ENCODE peak calls at places on chromosomes 13 and 19, in nine cellular contexts. One of them, this sample, is unnamed.

GRCh38 chr13:111666377-111666776 is 345.9 kb downstream of the TEX29 start:
- DNase-seq in amygdala: no peak
- DNase-seq in heart right ventricle: no peak
- DNase-seq in tibial artery: no peak
- DNase-seq in RWPE1: no peak
- DNase-seq in OCI-M1: no peak
- DNase-seq in tibial nerve: no peak
- DNase-seq in stimulated activated CD4-positive, alpha-beta T cell treated with anti-CD3 and anti-CD28 coated beads, Interleukin-2, amount 100 ng/mL, for 48 hours: no peak
- DNase-seq in T-helper 2 cell: no peak
- DNase-seq in this sample: no peak

GRCh38 chr13:43757266-43757665 is 29.5 kb downstream of the ENOX1 start:
- DNase-seq in OCI-M1: no peak
- DNase-seq in RWPE1: no peak
- DNase-seq in amygdala: no peak
- DNase-seq in T-helper 2 cell: no peak
- DNase-seq in tibial artery: no peak
- DNase-seq in stimulated activated CD4-positive, alpha-beta T cell treated with anti-CD3 and anti-CD28 coated beads, Interleukin-2, amount 100 ng/mL, for 48 hours: no peak
- DNase-seq in heart right ventricle: no peak
- DNase-seq in tibial nerve: no peak
- DNase-seq in this sample: no peak

GRCh38 chr13:102914629-102914935 is 68.8 kb downstream of the ERCC5 start:
- DNase-seq in heart right ventricle: no peak
- DNase-seq in tibial artery: no peak
- DNase-seq in OCI-M1: no peak
- DNase-seq in T-helper 2 cell: no peak
- DNase-seq in amygdala: no peak
- DNase-seq in tibial nerve: no peak
- DNase-seq in stimulated activated CD4-positive, alpha-beta T cell treated with anti-CD3 and anti-CD28 coated beads, Interleukin-2, amount 100 ng/mL, for 48 hours: no peak
- DNase-seq in RWPE1: no peak
- DNase-seq in this sample: no peak

GRCh38 chr13:27704681-27705080 is 83.0 kb downstream of the POLR1D start:
- DNase-seq in amygdala: no peak
- DNase-seq in OCI-M1: peak
- DNase-seq in T-helper 2 cell: no peak
- DNase-seq in stimulated activated CD4-positive, alpha-beta T cell treated with anti-CD3 and anti-CD28 coated beads, Interleukin-2, amount 100 ng/mL, for 48 hours: no peak
- DNase-seq in heart right ventricle: no peak
- DNase-seq in tibial nerve: no peak
- DNase-seq in tibial artery: no peak
- DNase-seq in RWPE1: no peak
- DNase-seq in this sample: no peak

GRCh38 chr19:44779150-44779549 is 1.5 kb downstream of the CBLC start:
- DNase-seq in OCI-M1: no peak
- DNase-seq in amygdala: no peak
- DNase-seq in tibial artery: no peak
- DNase-seq in T-helper 2 cell: no peak
- DNase-seq in stimulated activated CD4-positive, alpha-beta T cell treated with anti-CD3 and anti-CD28 coated beads, Interleukin-2, amount 100 ng/mL, for 48 hours: no peak
- DNase-seq in RWPE1: no peak
- DNase-seq in tibial nerve: no peak
- DNase-seq in heart right ventricle: no peak
- DNase-seq in this sample: no peak

GRCh38 chr13:53018690-53019647 is 9.6 kb upstream of the OLFM4 start:
- DNase-seq in stimulated activated CD4-positive, alpha-beta T cell treated with anti-CD3 and anti-CD28 coated beads, Interleukin-2, amount 100 ng/mL, for 48 hours: no peak
- DNase-seq in RWPE1: no peak
- DNase-seq in tibial artery: no peak
- DNase-seq in T-helper 2 cell: no peak
- DNase-seq in heart right ventricle: no peak
- DNase-seq in OCI-M1: no peak
- DNase-seq in tibial nerve: no peak
- DNase-seq in amygdala: no peak
- DNase-seq in this sample: no peak

GRCh38 chr19:50822661-50823208 is 852 bp downstream of the KLK1 start:
- DNase-seq in tibial artery: no peak
- DNase-seq in amygdala: no peak
- DNase-seq in heart right ventricle: no peak
- DNase-seq in T-helper 2 cell: no peak
- DNase-seq in OCI-M1: no peak
- DNase-seq in tibial nerve: no peak
- DNase-seq in RWPE1: no peak
- DNase-seq in stimulated activated CD4-positive, alpha-beta T cell treated with anti-CD3 and anti-CD28 coated beads, Interleukin-2, amount 100 ng/mL, for 48 hours: no peak
- DNase-seq in this sample: no peak

GRCh38 chr13:40230833-40231266 is 435.6 kb downstream of the FOXO1 start:
- DNase-seq in tibial nerve: no peak
- DNase-seq in T-helper 2 cell: no peak
- DNase-seq in stimulated activated CD4-positive, alpha-beta T cell treated with anti-CD3 and anti-CD28 coated beads, Interleukin-2, amount 100 ng/mL, for 48 hours: no peak
- DNase-seq in OCI-M1: peak
- DNase-seq in tibial artery: no peak
- DNase-seq in RWPE1: no peak
- DNase-seq in heart right ventricle: no peak
- DNase-seq in amygdala: no peak
- DNase-seq in this sample: no peak

GRCh38 chr19:1066748-1067340 is at the start of gene ARHGAP45:
- DNase-seq in heart right ventricle: no peak
- DNase-seq in stimulated activated CD4-positive, alpha-beta T cell treated with anti-CD3 and anti-CD28 coated beads, Interleukin-2, amount 100 ng/mL, for 48 hours: peak
- DNase-seq in RWPE1: no peak
- DNase-seq in amygdala: no peak
- DNase-seq in T-helper 2 cell: peak
- DNase-seq in tibial nerve: no peak
- DNase-seq in OCI-M1: peak
- DNase-seq in tibial artery: no peak
- DNase-seq in this sample: peak

GRCh38 chr13:44667950-44668349 is 91.8 kb upstream of the TSC22D1 start:
- DNase-seq in tibial nerve: no peak
- DNase-seq in RWPE1: no peak
- DNase-seq in OCI-M1: no peak
- DNase-seq in tibial artery: no peak
- DNase-seq in T-helper 2 cell: no peak
- DNase-seq in amygdala: no peak
- DNase-seq in heart right ventricle: no peak
- DNase-seq in stimulated activated CD4-positive, alpha-beta T cell treated with anti-CD3 and anti-CD28 coated beads, Interleukin-2, amount 100 ng/mL, for 48 hours: no peak
- DNase-seq in this sample: no peak

GRCh38 chr19:37867831-37868230 is 38.6 kb downstream of the WDR87 start:
- DNase-seq in tibial nerve: no peak
- DNase-seq in RWPE1: peak
- DNase-seq in T-helper 2 cell: no peak
- DNase-seq in stimulated activated CD4-positive, alpha-beta T cell treated with anti-CD3 and anti-CD28 coated beads, Interleukin-2, amount 100 ng/mL, for 48 hours: no peak
- DNase-seq in OCI-M1: no peak
- DNase-seq in amygdala: no peak
- DNase-seq in heart right ventricle: no peak
- DNase-seq in tibial artery: no peak
- DNase-seq in this sample: no peak